ENCODE peak calls at places on chromosome 12, in nine cellular contexts. Z is pancreas, T is fibroblast of lung, W is heart right ventricle, K is neural progenitor cell, H is transverse colon, P is colonic mucosa, G is aorta, F is Caco-2. R is an unnamed sample. For H3K36me3 and H3K4me1, the result is how much of the 10 kb centered on the place peaks cover.

GRCh38 chr12:48767047-48767446 is 21.8 kb downstream of the ADCY6 start:
- DNase-seq in Z (no peak), T (no peak), W (peak), K (no peak), H (no peak), P (no peak), G (peak), F (no peak), R (no peak)

GRCh38 chr12:86264451-86265328 is 8.5 kb upstream of the MGAT4C start:
- DNase-seq in Z (peak), T (peak), W (no peak), K (peak), H (peak), P (peak), G (peak), F (peak), R (peak)

GRCh38 chr12:79127268-79127895 is 262.8 kb downstream of the SYT1 start:
- DNase-seq in Z (no peak), T (peak), W (no peak), K (no peak), H (no peak), P (no peak), G (no peak), F (no peak), R (no peak)

GRCh38 chr12:12839003-12839395 is 25.9 kb downstream of the DDX47 start:
- DNase-seq in Z (no peak), T (no peak), W (no peak), K (no peak), H (no peak), P (no peak), G (no peak), F (no peak), R (no peak)

GRCh38 chr12:120662879-120663278 is 22.5 kb downstream of the CABP1 start:
- DNase-seq in Z (no peak), T (no peak), W (no peak), K (no peak), H (no peak), P (no peak), G (no peak), F (no peak), R (no peak)

GRCh38 chr12:117072106-117072505 is 27.1 kb downstream of the TESC start:
- DNase-seq in Z (no peak), T (no peak), W (no peak), K (no peak), H (no peak), P (no peak), G (no peak), F (no peak), R (no peak)

GRCh38 chr12:31226639-31227038 is 99.3 kb downstream of the SINHCAF start:
- DNase-seq in Z (peak), T (no peak), W (no peak), K (no peak), H (no peak), P (no peak), G (no peak), F (no peak), R (no peak)

GRCh38 chr12:52975820-52976573 is 27.1 kb downstream of the KRT18 start:
- DNase-seq in Z (no peak), T (peak), W (no peak), K (peak), H (peak), P (peak), G (no peak), F (peak), R (peak)

GRCh38 chr12:14216405-14217294 is 148.8 kb upstream of the ATF7IP start:
- DNase-seq in Z (no peak), T (peak), W (no peak), K (no peak), H (no peak), P (peak), G (no peak), F (no peak), R (no peak)

GRCh38 chr12:19411234-19412221 is 27.8 kb upstream of the AEBP2 start:
- DNase-seq in Z (no peak), T (no peak), W (no peak), K (peak), H (no peak), P (no peak), G (no peak), F (no peak), R (no peak)

GRCh38 chr12:52426034-52426433 is 8.1 kb downstream of the KRT75 start:
- DNase-seq in Z (no peak), T (no peak), W (no peak), K (no peak), H (no peak), P (no peak), G (no peak), F (no peak), R (no peak)

GRCh38 chr12:122984612-122985358 is 4.3 kb downstream of the ARL6IP4 start:
- DNase-seq in Z (peak), T (peak), W (no peak), K (no peak), H (no peak), P (no peak), G (no peak), F (no peak), R (no peak)

GRCh38 chr12:42534184-42534838 is 55.2 kb downstream of the PRICKLE1 start:
- DNase-seq in Z (no peak), T (no peak), W (peak), K (no peak), H (no peak), P (no peak), G (no peak), F (no peak), R (no peak)

GRCh38 chr12:108694812-108695278 is 36.5 kb downstream of the CORO1C start:
- DNase-seq in Z (no peak), T (no peak), W (no peak), K (no peak), H (no peak), P (no peak), G (no peak), F (no peak), R (no peak)

GRCh38 chr12:81998761-81999378 is 239.7 kb upstream of the PPFIA2 start:
- DNase-seq in Z (no peak), T (no peak), W (no peak), K (no peak), H (no peak), P (no peak), G (no peak), F (no peak), R (no peak)

GRCh38 chr12:110234197-110235154 is 46.6 kb upstream of the ATP2A2 start:
- DNase-seq in Z (no peak), T (peak), W (no peak), K (no peak), H (no peak), P (no peak), G (no peak), F (no peak), R (no peak)

GRCh38 chr12:57104292-57104910 is 6.8 kb downstream of the STAT6 start:
- DNase-seq in Z (no peak), T (no peak), W (no peak), K (no peak), H (no peak), P (no peak), G (peak), F (no peak), R (no peak)

GRCh38 chr12:12936983-12937491 is 14.9 kb downstream of the GPRC5D start:
- DNase-seq in Z (no peak), T (no peak), W (no peak), K (no peak), H (no peak), P (no peak), G (no peak), F (no peak), R (no peak)

GRCh38 chr12:12915654-12916053 is 24.3 kb downstream of the GPRC5A start:
- DNase-seq in Z (no peak), T (no peak), W (no peak), K (peak), H (no peak), P (no peak), G (no peak), F (peak), R (no peak)

GRCh38 chr12:25352078-25352918 is 101.6 kb upstream of the KRAS start:
- DNase-seq in Z (no peak), T (no peak), W (no peak), K (no peak), H (no peak), P (no peak), G (no peak), F (no peak), R (no peak)

GRCh38 chr12:6322969-6323339 is 12.5 kb downstream of the PLEKHG6 start:
- DNase-seq in Z (no peak), T (no peak), W (no peak), K (no peak), H (no peak), P (no peak), G (no peak), F (no peak), R (no peak)
- H3K4me3 ChIP-seq in Z (no peak), T (no peak), W (peak), K (no peak), H (no peak), P (no peak), G (no peak), F (no peak), R (no peak)

DNA sequence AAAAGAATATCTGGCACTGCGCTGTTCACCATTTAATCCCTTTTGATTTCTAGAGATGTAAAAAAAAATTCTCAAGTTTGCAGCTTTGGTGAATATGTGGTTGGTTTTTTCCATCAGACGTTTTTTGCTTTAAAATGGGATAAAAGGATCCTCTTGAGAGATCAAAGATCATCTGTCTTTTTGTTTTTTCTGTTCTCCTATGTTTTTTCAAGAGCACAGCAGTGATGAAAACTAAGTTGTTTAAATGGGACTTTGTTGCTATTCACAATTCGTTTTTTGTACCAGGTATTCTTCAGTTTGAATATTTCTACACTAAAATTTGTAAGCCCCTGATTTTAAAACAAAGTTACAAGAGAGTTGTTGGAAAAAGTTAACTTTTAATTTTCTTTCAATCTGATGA is 29.7 kb upstream of the REP15 start:
- DNase-seq in Z (no peak), T (no peak), W (no peak), K (no peak), H (no peak), P (no peak), G (no peak), F (no peak), R (no peak)
- H3K36me3 ChIP-seq in Z (under half), T (under half), W (under half), K (under half), H (under half), P (under half), G (under half), F (under half), R (half or more)

GRCh38 chr12:93390565-93391297 is 13.0 kb downstream of the NUDT4 start:
- DNase-seq in Z (no peak), T (no peak), W (no peak), K (no peak), H (no peak), P (no peak), G (no peak), F (no peak), R (no peak)

GRCh38 chr12:93387780-93388179 is 10.1 kb downstream of the NUDT4 start:
- DNase-seq in Z (no peak), T (peak), W (no peak), K (no peak), H (no peak), P (no peak), G (no peak), F (no peak), R (no peak)

DNA sequence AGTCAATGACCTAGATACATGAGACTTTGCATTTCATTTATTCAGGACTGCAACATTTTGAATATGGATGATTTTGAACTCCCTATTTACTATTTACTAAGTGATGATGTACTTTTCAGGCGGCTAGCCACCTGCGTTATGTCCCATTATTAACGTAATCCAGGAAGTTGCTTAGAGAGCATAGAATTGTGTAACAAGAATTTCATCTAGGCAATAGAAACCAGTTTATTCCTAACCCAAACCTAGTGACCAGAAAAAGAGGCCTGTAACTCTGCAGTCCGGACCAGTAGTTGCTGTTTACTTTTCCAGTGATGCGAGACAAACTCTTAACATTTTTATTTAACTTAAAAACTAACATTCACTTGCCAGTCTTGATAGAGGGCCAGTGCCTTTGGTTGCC is 12.3 kb downstream of the NUDT4 start:
- DNase-seq in Z (no peak), T (no peak), W (no peak), K (no peak), H (no peak), P (no peak), G (no peak), F (no peak), R (no peak)
- H3K4me1 ChIP-seq in Z (under half), T (under half), W (half or more), K (under half), H (under half), P (under half), G (under half), F (under half), R (under half)

DNA sequence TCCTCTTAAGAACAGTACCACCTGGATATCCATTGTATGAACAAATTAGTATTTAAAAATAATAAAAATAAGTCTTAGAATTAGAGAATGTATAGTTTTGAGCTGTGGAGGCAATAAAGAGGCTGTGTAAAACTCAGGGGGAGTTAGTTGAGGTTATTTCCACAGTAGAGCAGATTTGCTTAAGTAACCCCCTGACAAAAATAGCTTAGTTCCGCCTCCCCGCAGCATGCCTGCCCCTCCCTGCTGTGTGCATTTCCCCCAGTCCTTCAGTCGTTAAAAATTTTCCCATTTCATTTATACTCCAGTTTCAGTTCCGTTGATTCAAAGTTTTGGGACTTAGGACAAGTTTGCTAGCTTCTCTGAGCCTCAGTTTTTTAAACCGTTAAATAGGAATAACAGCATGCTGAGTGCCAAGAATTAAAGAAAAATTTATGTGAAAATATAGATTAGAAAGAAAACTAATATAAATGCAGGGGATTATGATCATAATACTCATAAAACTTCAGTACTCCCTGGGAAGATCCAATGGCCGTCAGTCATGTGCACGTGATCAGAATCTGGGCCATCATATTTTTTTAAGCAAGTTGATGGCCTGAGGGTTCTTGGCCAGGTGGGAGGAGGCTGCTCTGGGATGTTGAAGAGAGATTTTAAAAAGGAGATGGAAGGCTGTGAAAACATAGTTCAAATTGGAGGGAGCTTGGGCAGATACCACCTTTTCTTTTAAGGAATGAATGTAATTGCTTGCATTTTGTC is 14.5 kb upstream of the SLC38A2 start:
- DNase-seq in Z (no peak), T (peak), W (peak), K (peak), H (peak), P (no peak), G (peak), F (no peak), R (no peak)
- H3K4me3 ChIP-seq in Z (no peak), T (peak), W (peak), K (no peak), H (no peak), P (no peak), G (peak), F (no peak), R (peak)

GRCh38 chr12:92105676-92106075 is 40.0 kb downstream of the BTG1 start:
- DNase-seq in Z (no peak), T (no peak), W (no peak), K (no peak), H (no peak), P (no peak), G (no peak), F (no peak), R (no peak)

GRCh38 chr12:92107621-92108131 is 38.0 kb downstream of the BTG1 start:
- DNase-seq in Z (no peak), T (no peak), W (no peak), K (peak), H (no peak), P (no peak), G (no peak), F (no peak), R (no peak)

GRCh38 chr12:92108651-92109050 is 37.0 kb downstream of the BTG1 start:
- DNase-seq in Z (no peak), T (peak), W (peak), K (peak), H (no peak), P (no peak), G (no peak), F (no peak), R (no peak)

GRCh38 chr12:92105110-92105509 is 40.5 kb downstream of the BTG1 start:
- DNase-seq in Z (no peak), T (no peak), W (no peak), K (no peak), H (no peak), P (no peak), G (no peak), F (no peak), R (no peak)

DNA sequence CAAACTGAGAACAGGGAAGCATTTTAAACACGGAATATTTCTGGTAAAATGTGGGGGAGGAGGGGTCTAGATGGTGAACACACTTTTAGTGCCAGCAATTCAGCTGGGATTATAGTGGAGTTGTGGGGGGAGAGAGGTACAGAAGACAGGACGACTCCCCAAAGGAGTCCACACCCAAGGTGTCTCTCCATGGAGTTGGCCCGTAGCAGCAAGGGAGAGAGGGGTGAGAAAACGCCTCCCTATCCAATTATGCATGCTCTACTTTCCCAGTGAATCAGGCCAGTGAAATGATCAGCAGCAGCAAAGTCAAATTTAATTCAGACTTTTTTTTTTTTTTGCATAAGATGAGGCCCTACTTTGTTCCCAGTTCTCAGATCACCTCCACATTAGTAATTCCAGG is 38.6 kb downstream of the BTG1 start:
- DNase-seq in Z (no peak), T (no peak), W (no peak), K (no peak), H (no peak), P (no peak), G (no peak), F (no peak), R (no peak)
- H3K36me3 ChIP-seq in Z (under half), T (under half), W (under half), K (under half), H (under half), P (under half), G (under half), F (under half), R (under half)

R was measured in upper lobe of right lung.